ENCODE peak calls at places on chromosomes 1 and 21, in nine cellular contexts. One of them, this sample, is unnamed.

GRCh38 chr1:154729031-154729442 is 121.1 kb upstream of the ADAR start:
- DNase-seq in vagina: no peak
- DNase-seq in PC-9: no peak
- DNase-seq in kidney epithelial cell: no peak
- DNase-seq in NB4: peak
- DNase-seq in tibial artery: no peak
- DNase-seq in bronchial epithelial cell: no peak
- DNase-seq in GM23338: no peak
- DNase-seq in cardiac fibroblast: peak
- DNase-seq in this sample: peak

GRCh38 chr1:117674521-117675400 is 68.9 kb downstream of the TENT5C start:
- DNase-seq in vagina: peak
- DNase-seq in PC-9: no peak
- DNase-seq in kidney epithelial cell: no peak
- DNase-seq in NB4: peak
- DNase-seq in tibial artery: no peak
- DNase-seq in bronchial epithelial cell: peak
- DNase-seq in GM23338: no peak
- DNase-seq in cardiac fibroblast: peak
- DNase-seq in this sample: peak

GRCh38 chr1:11560061-11560460 is 81.1 kb downstream of the DISP3 start:
- DNase-seq in vagina: no peak
- DNase-seq in PC-9: no peak
- DNase-seq in kidney epithelial cell: no peak
- DNase-seq in NB4: no peak
- DNase-seq in tibial artery: no peak
- DNase-seq in bronchial epithelial cell: no peak
- DNase-seq in GM23338: no peak
- DNase-seq in cardiac fibroblast: no peak
- DNase-seq in this sample: no peak

GRCh38 chr1:156245451-156246232 is 2.2 kb downstream of the PAQR6 start:
- DNase-seq in vagina: no peak
- DNase-seq in PC-9: no peak
- DNase-seq in kidney epithelial cell: no peak
- DNase-seq in NB4: peak
- DNase-seq in tibial artery: no peak
- DNase-seq in bronchial epithelial cell: no peak
- DNase-seq in GM23338: peak
- DNase-seq in cardiac fibroblast: peak
- DNase-seq in this sample: no peak

GRCh38 chr1:8718878-8719361 is 98.5 kb downstream of the RERE start:
- DNase-seq in vagina: no peak
- DNase-seq in PC-9: no peak
- DNase-seq in kidney epithelial cell: no peak
- DNase-seq in NB4: no peak
- DNase-seq in tibial artery: no peak
- DNase-seq in bronchial epithelial cell: no peak
- DNase-seq in GM23338: peak
- DNase-seq in cardiac fibroblast: no peak
- DNase-seq in this sample: no peak

GRCh38 chr1:71656902-71657301 is 576.1 kb upstream of the ZRANB2 start:
- DNase-seq in vagina: no peak
- DNase-seq in PC-9: no peak
- DNase-seq in kidney epithelial cell: no peak
- DNase-seq in NB4: no peak
- DNase-seq in tibial artery: no peak
- DNase-seq in bronchial epithelial cell: no peak
- DNase-seq in GM23338: no peak
- DNase-seq in cardiac fibroblast: no peak
- DNase-seq in this sample: no peak

GRCh38 chr1:109721971-109722370 is 9.9 kb downstream of the GSTM5 start:
- DNase-seq in vagina: no peak
- DNase-seq in PC-9: no peak
- DNase-seq in kidney epithelial cell: no peak
- DNase-seq in NB4: no peak
- DNase-seq in tibial artery: no peak
- DNase-seq in bronchial epithelial cell: no peak
- DNase-seq in GM23338: no peak
- DNase-seq in cardiac fibroblast: no peak
- DNase-seq in this sample: no peak

GRCh38 chr1:1137256-1138045 is 21.6 kb upstream of the C1orf159 start:
- DNase-seq in vagina: no peak
- DNase-seq in PC-9: no peak
- DNase-seq in kidney epithelial cell: no peak
- DNase-seq in NB4: peak
- DNase-seq in tibial artery: no peak
- DNase-seq in bronchial epithelial cell: no peak
- DNase-seq in GM23338: no peak
- DNase-seq in cardiac fibroblast: no peak
- DNase-seq in this sample: no peak

DNA sequence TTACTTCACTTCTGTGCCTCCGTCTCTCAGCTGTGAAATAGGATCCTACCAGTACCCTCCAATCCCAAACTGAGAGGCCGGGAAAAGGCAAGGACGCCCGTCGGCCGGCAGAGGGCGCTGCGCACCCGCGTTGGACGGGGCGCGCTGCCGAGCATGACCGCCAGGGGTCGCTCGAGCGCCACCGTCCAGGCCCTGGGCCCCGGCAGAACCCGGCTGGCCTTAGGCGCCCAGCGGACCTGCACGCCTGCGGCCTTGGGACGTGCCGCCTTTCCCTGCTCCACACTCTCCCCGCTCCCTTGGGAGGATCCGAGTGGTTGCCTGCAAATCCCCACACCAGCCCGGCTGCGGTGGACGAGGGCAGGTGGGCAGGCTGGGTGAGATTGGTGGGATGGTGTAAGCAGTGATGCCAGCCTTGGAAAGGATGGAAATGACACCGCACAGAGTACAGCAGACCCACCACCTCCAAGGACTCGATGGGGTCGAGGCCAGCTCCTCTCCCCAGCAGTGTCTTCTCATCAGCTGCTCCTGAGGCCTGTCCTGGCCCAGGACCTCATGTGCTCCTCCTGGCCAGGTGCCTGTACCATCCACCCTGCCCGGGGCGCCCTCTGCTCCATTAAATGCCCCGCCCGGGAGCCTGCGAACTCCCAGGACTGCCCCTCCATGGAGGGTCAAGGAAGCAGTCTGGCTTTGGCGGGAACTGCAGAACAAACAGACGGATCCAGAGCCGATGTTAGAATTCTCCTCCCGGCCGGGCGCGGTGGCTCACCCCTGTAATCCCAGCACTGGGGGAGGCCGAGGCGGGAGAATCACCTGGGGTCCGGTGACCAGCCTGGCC is 47.4 kb upstream of the LBR start:
- DNase-seq in vagina: peak
- DNase-seq in PC-9: peak
- DNase-seq in kidney epithelial cell: no peak
- DNase-seq in NB4: peak
- DNase-seq in tibial artery: peak
- DNase-seq in bronchial epithelial cell: peak
- DNase-seq in GM23338: peak
- DNase-seq in cardiac fibroblast: peak
- DNase-seq in this sample: peak
- H3K4me3 ChIP-seq in vagina: no peak
- H3K4me3 ChIP-seq in PC-9: no peak
- H3K4me3 ChIP-seq in kidney epithelial cell: no peak
- H3K4me3 ChIP-seq in NB4: no peak
- H3K4me3 ChIP-seq in tibial artery: no peak
- H3K4me3 ChIP-seq in bronchial epithelial cell: no peak
- H3K4me3 ChIP-seq in GM23338: no peak
- H3K4me3 ChIP-seq in cardiac fibroblast: no peak
- H3K4me3 ChIP-seq in this sample: no peak

GRCh38 chr21:30408782-30409494 is 13.1 kb downstream of the KRTAP13-1 start:
- DNase-seq in vagina: no peak
- DNase-seq in PC-9: peak
- DNase-seq in kidney epithelial cell: peak
- DNase-seq in NB4: peak
- DNase-seq in tibial artery: no peak
- DNase-seq in bronchial epithelial cell: peak
- DNase-seq in GM23338: peak
- DNase-seq in cardiac fibroblast: peak
- DNase-seq in this sample: peak
- TF ChIP-seq CTCF in vagina: no peak
- TF ChIP-seq CTCF in PC-9: peak
- TF ChIP-seq CTCF in kidney epithelial cell: peak
- TF ChIP-seq CTCF in NB4: peak
- TF ChIP-seq CTCF in tibial artery: peak
- TF ChIP-seq CTCF in bronchial epithelial cell: peak
- TF ChIP-seq CTCF in GM23338: peak
- TF ChIP-seq CTCF in cardiac fibroblast: peak
- TF ChIP-seq CTCF in this sample: peak

GRCh38 chr1:20123696-20124450 is 4.5 kb upstream of the PLA2G2D start:
- DNase-seq in vagina: no peak
- DNase-seq in PC-9: no peak
- DNase-seq in kidney epithelial cell: no peak
- DNase-seq in NB4: peak
- DNase-seq in tibial artery: no peak
- DNase-seq in bronchial epithelial cell: peak
- DNase-seq in GM23338: no peak
- DNase-seq in cardiac fibroblast: peak
- DNase-seq in this sample: peak

GRCh38 chr1:20126806-20127440 is 7.6 kb upstream of the PLA2G2D start:
- DNase-seq in vagina: no peak
- DNase-seq in PC-9: no peak
- DNase-seq in kidney epithelial cell: no peak
- DNase-seq in NB4: no peak
- DNase-seq in tibial artery: no peak
- DNase-seq in bronchial epithelial cell: no peak
- DNase-seq in GM23338: no peak
- DNase-seq in cardiac fibroblast: no peak
- DNase-seq in this sample: no peak

GRCh38 chr1:20125091-20125490 is 5.8 kb upstream of the PLA2G2D start:
- DNase-seq in vagina: no peak
- DNase-seq in PC-9: no peak
- DNase-seq in kidney epithelial cell: no peak
- DNase-seq in NB4: no peak
- DNase-seq in tibial artery: no peak
- DNase-seq in bronchial epithelial cell: no peak
- DNase-seq in GM23338: no peak
- DNase-seq in cardiac fibroblast: peak
- DNase-seq in this sample: no peak

GRCh38 chr1:20126041-20126805 is 6.9 kb upstream of the PLA2G2D start:
- DNase-seq in vagina: no peak
- DNase-seq in PC-9: no peak
- DNase-seq in kidney epithelial cell: no peak
- DNase-seq in NB4: no peak
- DNase-seq in tibial artery: no peak
- DNase-seq in bronchial epithelial cell: no peak
- DNase-seq in GM23338: no peak
- DNase-seq in cardiac fibroblast: no peak
- DNase-seq in this sample: no peak

DNA sequence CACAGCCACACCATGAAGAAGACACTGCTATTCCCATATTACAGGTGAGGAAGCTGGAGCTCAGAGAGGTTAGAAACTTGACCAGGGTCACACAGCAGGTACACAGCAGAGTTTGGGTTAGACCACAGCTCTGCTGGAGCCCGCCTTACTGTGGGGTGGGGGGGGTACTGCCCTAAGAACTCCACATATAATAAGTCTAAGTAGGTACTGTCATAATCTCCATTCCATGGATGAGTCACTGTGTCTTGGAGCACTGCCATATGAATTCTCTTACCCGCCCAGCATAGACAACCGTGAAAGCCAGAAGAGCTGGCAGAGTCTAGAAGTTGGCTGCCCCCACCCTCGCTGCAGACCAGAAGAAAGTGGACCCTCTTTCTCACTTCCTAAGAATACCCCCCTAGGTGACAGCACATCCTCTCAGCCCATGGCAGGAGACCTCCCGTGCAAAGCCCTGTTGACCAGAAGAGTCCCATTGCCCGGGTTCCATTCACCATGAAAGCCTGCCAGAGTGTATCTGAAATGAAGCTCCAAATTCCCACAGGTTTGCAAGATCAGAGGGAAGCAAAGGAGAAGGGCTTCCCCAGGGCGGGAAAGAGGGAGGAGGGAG is 5.2 kb upstream of the PLA2G2D start:
- DNase-seq in vagina: no peak
- DNase-seq in PC-9: peak
- DNase-seq in kidney epithelial cell: no peak
- DNase-seq in NB4: no peak
- DNase-seq in tibial artery: peak
- DNase-seq in bronchial epithelial cell: peak
- DNase-seq in GM23338: no peak
- DNase-seq in cardiac fibroblast: peak
- DNase-seq in this sample: peak
- H3K4me3 ChIP-seq in vagina: no peak
- H3K4me3 ChIP-seq in PC-9: no peak
- H3K4me3 ChIP-seq in kidney epithelial cell: no peak
- H3K4me3 ChIP-seq in NB4: no peak
- H3K4me3 ChIP-seq in tibial artery: no peak
- H3K4me3 ChIP-seq in bronchial epithelial cell: no peak
- H3K4me3 ChIP-seq in GM23338: no peak
- H3K4me3 ChIP-seq in cardiac fibroblast: no peak
- H3K4me3 ChIP-seq in this sample: no peak

GRCh38 chr1:33655496-33655895 is 183.1 kb downstream of the ZSCAN20 start:
- DNase-seq in vagina: peak
- DNase-seq in PC-9: no peak
- DNase-seq in kidney epithelial cell: no peak
- DNase-seq in NB4: no peak
- DNase-seq in tibial artery: no peak
- DNase-seq in bronchial epithelial cell: no peak
- DNase-seq in GM23338: no peak
- DNase-seq in cardiac fibroblast: no peak
- DNase-seq in this sample: no peak

GRCh38 chr1:33657833-33658232 is 185.4 kb downstream of the ZSCAN20 start:
- DNase-seq in vagina: no peak
- DNase-seq in PC-9: no peak
- DNase-seq in kidney epithelial cell: no peak
- DNase-seq in NB4: no peak
- DNase-seq in tibial artery: no peak
- DNase-seq in bronchial epithelial cell: no peak
- DNase-seq in GM23338: no peak
- DNase-seq in cardiac fibroblast: no peak
- DNase-seq in this sample: no peak

GRCh38 chr1:33653226-33653625 is 180.8 kb downstream of the ZSCAN20 start:
- DNase-seq in vagina: no peak
- DNase-seq in PC-9: no peak
- DNase-seq in kidney epithelial cell: no peak
- DNase-seq in NB4: no peak
- DNase-seq in tibial artery: no peak
- DNase-seq in bronchial epithelial cell: no peak
- DNase-seq in GM23338: no peak
- DNase-seq in cardiac fibroblast: no peak
- DNase-seq in this sample: no peak

GRCh38 chr1:33656467-33656866 is 184.0 kb downstream of the ZSCAN20 start:
- DNase-seq in vagina: no peak
- DNase-seq in PC-9: no peak
- DNase-seq in kidney epithelial cell: no peak
- DNase-seq in NB4: no peak
- DNase-seq in tibial artery: no peak
- DNase-seq in bronchial epithelial cell: no peak
- DNase-seq in GM23338: no peak
- DNase-seq in cardiac fibroblast: no peak
- DNase-seq in this sample: no peak

DNA sequence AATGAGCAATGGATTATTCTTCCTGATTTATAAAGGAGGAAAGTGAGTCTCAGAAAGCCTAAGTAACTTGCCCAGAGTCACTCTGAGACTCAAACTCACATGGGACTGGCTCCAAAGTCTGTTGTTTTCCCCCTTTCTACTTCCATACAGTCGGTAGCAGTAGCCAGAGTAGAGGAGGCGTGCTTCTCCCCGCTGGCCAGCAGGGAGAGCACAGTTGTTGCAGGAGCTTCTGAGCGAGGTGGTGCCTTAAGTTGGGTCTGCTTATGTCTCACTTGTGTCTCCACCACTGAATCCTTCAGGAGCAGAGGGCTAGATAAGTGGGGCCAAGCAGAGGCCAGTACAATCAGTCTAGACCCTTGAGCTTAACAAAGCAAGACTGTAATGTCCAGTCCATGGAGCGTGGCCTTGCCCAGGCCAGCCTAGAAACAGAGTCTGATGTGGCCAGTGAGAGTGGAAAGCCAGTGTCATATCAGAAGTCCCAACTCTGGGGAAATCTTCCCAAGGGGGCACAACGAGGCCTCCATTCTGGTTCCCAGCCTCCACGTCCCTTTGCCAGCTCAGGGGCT is 181.9 kb downstream of the ZSCAN20 start:
- DNase-seq in vagina: peak
- DNase-seq in PC-9: no peak
- DNase-seq in kidney epithelial cell: no peak
- DNase-seq in NB4: peak
- DNase-seq in tibial artery: no peak
- DNase-seq in bronchial epithelial cell: no peak
- DNase-seq in GM23338: peak
- DNase-seq in cardiac fibroblast: peak
- DNase-seq in this sample: peak
- TF ChIP-seq CTCF in vagina: no peak
- TF ChIP-seq CTCF in PC-9: no peak
- TF ChIP-seq CTCF in kidney epithelial cell: peak
- TF ChIP-seq CTCF in NB4: peak
- TF ChIP-seq CTCF in tibial artery: peak
- TF ChIP-seq CTCF in bronchial epithelial cell: peak
- TF ChIP-seq CTCF in GM23338: peak
- TF ChIP-seq CTCF in cardiac fibroblast: no peak
- TF ChIP-seq CTCF in this sample: peak